ENCODE peak calls at places on chromosomes 11 and 22, in eight cellular contexts. Z is BE2C, X is H7, G is psoas muscle, B is lung, A is right atrium auricular region, C is keratinocyte, T is left ventricle myocardium inferior. K is an unnamed sample. For H3K36me3, the result is how much of the 10 kb centered on the place peaks cover.

GRCh38 chr11:67698247-67698646 is 23.8 kb upstream of the ALDH3B2 start:
- DNase-seq in Z (peak), X (peak), G (no peak), B (no peak), A (no peak), C (no peak), T (no peak), K (peak)

GRCh38 chr22:42544686-42545085 is 9.1 kb upstream of the SERHL2 start:
- DNase-seq in Z (no peak), X (peak), G (no peak), B (no peak), A (no peak), C (no peak), T (no peak), K (no peak)

GRCh38 chr11:79512706-79513469 is 72.1 kb upstream of the TENM4 start:
- DNase-seq in Z (peak), X (no peak), G (no peak), B (no peak), A (no peak), C (no peak), T (no peak), K (no peak)

GRCh38 chr11:72224587-72225410 is at the start of gene INPPL1:
- DNase-seq in Z (peak), X (peak), G (peak), B (peak), A (peak), C (no peak), T (peak), K (peak)

GRCh38 chr11:65692367-65692766 is 19.7 kb upstream of the KAT5 start:
- DNase-seq in Z (no peak), X (no peak), G (no peak), B (no peak), A (no peak), C (no peak), T (no peak), K (no peak)

GRCh38 chr22:44158766-44159165 is 22.0 kb upstream of the PARVG start:
- DNase-seq in Z (no peak), X (no peak), G (peak), B (no peak), A (no peak), C (no peak), T (no peak), K (no peak)

GRCh38 chr11:43706631-43707030 is 26.1 kb downstream of the HSD17B12 start:
- DNase-seq in Z (no peak), X (no peak), G (no peak), B (no peak), A (no peak), C (no peak), T (no peak), K (no peak)

GRCh38 chr11:75929706-75930105 is 114.7 kb downstream of the UVRAG start:
- DNase-seq in Z (no peak), X (no peak), G (no peak), B (no peak), A (no peak), C (no peak), T (no peak), K (no peak)

GRCh38 chr11:73271936-73272679 is at the start of gene P2RY6:
- DNase-seq in Z (peak), X (peak), G (no peak), B (no peak), A (no peak), C (no peak), T (no peak), K (peak)

GRCh38 chr11:101323997-101324396 is 194.4 kb upstream of the PGR start:
- DNase-seq in Z (no peak), X (no peak), G (no peak), B (no peak), A (no peak), C (no peak), T (no peak), K (peak)

GRCh38 chr11:1339066-1339675 is 29.7 kb upstream of the TOLLIP start:
- DNase-seq in Z (no peak), X (no peak), G (no peak), B (peak), A (peak), C (no peak), T (no peak), K (no peak)

GRCh38 chr11:110253525-110253924 is 42.9 kb downstream of the RDX start:
- DNase-seq in Z (no peak), X (no peak), G (no peak), B (no peak), A (no peak), C (no peak), T (no peak), K (no peak)

GRCh38 chr11:85627332-85627997 is at the start of gene DLG2:
- DNase-seq in Z (no peak), X (no peak), G (no peak), B (no peak), A (no peak), C (no peak), T (no peak), K (peak)

GRCh38 chr22:37021710-37022482 is 2.4 kb downstream of the MPST start:
- DNase-seq in Z (peak), X (peak), G (peak), B (no peak), A (no peak), C (no peak), T (peak), K (peak)

GRCh38 chr11:95556342-95557151 is 233.0 kb downstream of the FAM76B start:
- DNase-seq in Z (no peak), X (peak), G (no peak), B (no peak), A (no peak), C (no peak), T (no peak), K (no peak)

GRCh38 chr11:71236836-71237475 is 15.4 kb downstream of the SHANK2 start:
- DNase-seq in Z (no peak), X (peak), G (no peak), B (no peak), A (no peak), C (no peak), T (no peak), K (no peak)

GRCh38 chr11:37511425-37511933 is 913.4 kb upstream of the RAG2 start:
- DNase-seq in Z (no peak), X (no peak), G (no peak), B (no peak), A (no peak), C (peak), T (no peak), K (no peak)

GRCh38 chr11:120554771-120555432 is 43.4 kb downstream of the GRIK4 start:
- DNase-seq in Z (peak), X (peak), G (no peak), B (no peak), A (no peak), C (no peak), T (no peak), K (no peak)

GRCh38 chr22:42773161-42773560 is 52.5 kb upstream of the A4GALT start:
- DNase-seq in Z (peak), X (peak), G (no peak), B (no peak), A (no peak), C (no peak), T (no peak), K (peak)

GRCh38 chr11:65814960-65815565 is 18.7 kb upstream of the SNX32 start:
- DNase-seq in Z (no peak), X (no peak), G (no peak), B (no peak), A (no peak), C (no peak), T (no peak), K (no peak)

GRCh38 chr11:110929129-110929528 is 216.9 kb upstream of the ARHGAP20 start:
- DNase-seq in Z (no peak), X (no peak), G (no peak), B (no peak), A (no peak), C (no peak), T (no peak), K (no peak)

GRCh38 chr11:18727499-18728236 is 1.7 kb upstream of the IGSF22 start:
- DNase-seq in Z (peak), X (peak), G (peak), B (no peak), A (no peak), C (no peak), T (no peak), K (peak)

GRCh38 chr11:118938491-118939411 is 13.0 kb upstream of the BCL9L start:
- DNase-seq in Z (no peak), X (no peak), G (no peak), B (peak), A (no peak), C (no peak), T (no peak), K (no peak)

GRCh38 chr11:1301220-1302000 is 8.0 kb downstream of the TOLLIP start:
- DNase-seq in Z (no peak), X (peak), G (no peak), B (peak), A (no peak), C (no peak), T (no peak), K (no peak)

DNA sequence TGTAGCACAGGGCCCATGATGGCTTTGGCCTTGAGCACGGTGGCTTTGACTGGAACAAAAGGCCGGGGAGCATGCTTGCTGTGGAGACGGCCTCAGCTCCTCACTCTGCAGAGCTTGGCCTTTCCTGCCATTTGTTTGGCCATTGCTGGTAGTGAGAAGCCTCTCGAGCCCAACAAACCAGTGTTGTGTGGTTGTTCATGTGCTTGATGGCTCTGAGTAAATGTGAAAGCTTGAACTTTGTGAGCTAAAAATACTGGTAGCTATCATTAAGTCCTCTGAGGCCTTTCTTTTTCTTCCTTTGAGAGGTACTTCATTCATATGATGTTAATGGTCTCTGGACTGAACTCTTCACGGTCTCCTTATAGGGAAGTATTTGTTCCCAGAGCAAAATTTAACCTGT is 39.6 kb downstream of the NAT10 start:
- DNase-seq in Z (no peak), X (no peak), G (no peak), B (no peak), A (no peak), C (no peak), T (no peak), K (no peak)
- H3K36me3 ChIP-seq in Z (under half), X (half or more), G (half or more), B (half or more), A (half or more), C (half or more), T (half or more), K (half or more)

GRCh38 chr22:38740754-38741153 is 15.0 kb downstream of the SUN2 start:
- DNase-seq in Z (no peak), X (peak), G (peak), B (no peak), A (no peak), C (no peak), T (no peak), K (no peak)

GRCh38 chr22:38741576-38741975 is 14.2 kb downstream of the SUN2 start:
- DNase-seq in Z (no peak), X (no peak), G (peak), B (no peak), A (no peak), C (no peak), T (no peak), K (no peak)

GRCh38 chr22:38741166-38741565 is 14.6 kb downstream of the SUN2 start:
- DNase-seq in Z (no peak), X (no peak), G (peak), B (no peak), A (no peak), C (no peak), T (no peak), K (no peak)

GRCh38 chr22:38739300-38740055 is 16.3 kb downstream of the SUN2 start:
- DNase-seq in Z (no peak), X (peak), G (peak), B (no peak), A (no peak), C (no peak), T (no peak), K (no peak)

GRCh38 chr22:38740116-38740723 is 15.6 kb downstream of the SUN2 start:
- DNase-seq in Z (no peak), X (no peak), G (peak), B (no peak), A (no peak), C (no peak), T (no peak), K (no peak)
- H3K36me3 ChIP-seq in Z (half or more), X (under half), G (half or more), B (under half), A (half or more), C (half or more), T (half or more), K (half or more)

GRCh38 chr22:26072611-26073010 is 96.7 kb upstream of the SEZ6L start:
- DNase-seq in Z (no peak), X (no peak), G (no peak), B (no peak), A (no peak), C (no peak), T (no peak), K (no peak)

GRCh38 chr22:26065847-26066246 is 103.4 kb upstream of the SEZ6L start:
- DNase-seq in Z (no peak), X (no peak), G (no peak), B (no peak), A (no peak), C (no peak), T (no peak), K (no peak)

GRCh38 chr22:26064048-26064447 is 105.2 kb upstream of the SEZ6L start:
- DNase-seq in Z (no peak), X (no peak), G (no peak), B (no peak), A (no peak), C (no peak), T (no peak), K (no peak)

GRCh38 chr22:26066534-26066933 is 102.7 kb upstream of the SEZ6L start:
- DNase-seq in Z (no peak), X (peak), G (no peak), B (no peak), A (no peak), C (no peak), T (no peak), K (peak)

GRCh38 chr22:26068571-26068970 is 100.7 kb upstream of the SEZ6L start:
- DNase-seq in Z (no peak), X (no peak), G (no peak), B (no peak), A (no peak), C (no peak), T (no peak), K (no peak)
- H3K36me3 ChIP-seq in Z (under half), X (under half), G (under half), B (under half), A (under half), C (under half), T (under half), K (under half)

DNA sequence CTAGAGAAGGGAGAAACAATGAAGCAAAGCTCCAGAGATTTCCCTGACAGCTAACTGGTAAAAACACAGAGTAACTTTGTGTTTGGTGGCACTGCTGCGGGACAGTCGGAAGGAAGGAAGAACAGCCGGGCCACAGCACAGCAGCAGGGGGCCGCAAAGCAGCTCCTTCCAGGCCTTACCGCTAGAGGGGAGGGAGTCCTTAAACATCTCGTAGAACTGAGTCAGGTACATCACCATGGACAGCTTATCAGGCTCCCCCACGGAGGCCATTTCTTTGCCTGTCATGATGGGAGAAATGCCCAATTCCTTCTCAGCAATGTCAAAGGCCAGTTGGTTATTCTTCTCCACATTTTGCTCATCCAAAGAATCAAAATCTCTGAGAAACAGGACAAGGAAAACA is 114.6 kb upstream of the BID start:
- DNase-seq in Z (no peak), X (peak), G (no peak), B (no peak), A (no peak), C (no peak), T (no peak), K (no peak)
- H3K36me3 ChIP-seq in Z (under half), X (under half), G (half or more), B (under half), A (half or more), C (under half), T (half or more), K (under half)

GRCh38 chr22:46631113-46631512 is 10.9 kb downstream of the GRAMD4 start:
- DNase-seq in Z (no peak), X (no peak), G (no peak), B (no peak), A (no peak), C (no peak), T (no peak), K (no peak)

GRCh38 chr22:46628756-46629155 is 8.6 kb downstream of the GRAMD4 start:
- DNase-seq in Z (no peak), X (no peak), G (peak), B (no peak), A (no peak), C (no peak), T (no peak), K (no peak)

GRCh38 chr22:46626911-46627805 is 7.0 kb downstream of the GRAMD4 start:
- DNase-seq in Z (no peak), X (peak), G (no peak), B (no peak), A (no peak), C (peak), T (no peak), K (no peak)

GRCh38 chr22:46627806-46628482 is 7.8 kb downstream of the GRAMD4 start:
- DNase-seq in Z (no peak), X (no peak), G (peak), B (no peak), A (no peak), C (no peak), T (no peak), K (no peak)

GRCh38 chr22:46629291-46629690 is 9.1 kb downstream of the GRAMD4 start:
- DNase-seq in Z (no peak), X (no peak), G (peak), B (no peak), A (no peak), C (no peak), T (no peak), K (no peak)
- H3K36me3 ChIP-seq in Z (under half), X (under half), G (under half), B (under half), A (under half), C (under half), T (under half), K (under half)